ENCODE peak calls at places on chromosome 16, in five cellular contexts. E, H, W, N and U are unnamed samples.

GRCh38 chr16:62041401-62041800 is 5.2 kb upstream of the CDH8 start:
- DNase-seq in E (peak; percentile 5), H (peak; percentile 40), W (no peak), N (no peak), U (no peak)

GRCh38 chr16:51734220-51734619 is 583.1 kb upstream of the SALL1 start:
- DNase-seq in E (no peak), H (no peak), W (no peak), N (no peak), U (no peak)

GRCh38 chr16:70453891-70454220 is 539 bp upstream of the FCSK start:
- DNase-seq in E (peak; percentile 67), H (no peak), W (no peak), N (no peak), U (no peak)

GRCh38 chr16:17835118-17835949 is 364.6 kb upstream of the XYLT1 start:
- DNase-seq in E (no peak), H (no peak), W (no peak), N (no peak), U (no peak)

GRCh38 chr16:49664221-49665215 is 191.4 kb downstream of the ZNF423 start:
- DNase-seq in E (no peak), H (no peak), W (no peak), N (no peak), U (no peak)

GRCh38 chr16:51982715-51983680 is 563.9 kb downstream of the TOX3 start:
- DNase-seq in E (peak; percentile 25), H (peak; percentile 67), W (no peak), N (peak; percentile 21), U (no peak)

GRCh38 chr16:71412270-71413160 is 29.3 kb downstream of the TLE7 start:
- DNase-seq in E (peak; percentile 89), H (peak; percentile 78), W (no peak), N (peak; percentile 75), U (peak; percentile 94)

GRCh38 chr16:50842589-50842988 is 100.7 kb downstream of the CYLD start:
- DNase-seq in E (no peak), H (no peak), W (no peak), N (no peak), U (peak; percentile 8)

GRCh38 chr16:87353613-87354012 is 30.0 kb downstream of the FBXO31 start:
- DNase-seq in E (no peak), H (no peak), W (no peak), N (no peak), U (no peak)

GRCh38 chr16:20920091-20920490 is 19.5 kb downstream of the LYRM1 start:
- DNase-seq in E (no peak), H (no peak), W (no peak), N (no peak), U (no peak)

GRCh38 chr16:5175263-5175662 is 77.7 kb upstream of the EEF2KMT start:
- DNase-seq in E (no peak), H (no peak), W (no peak), N (no peak), U (no peak)

DNA sequence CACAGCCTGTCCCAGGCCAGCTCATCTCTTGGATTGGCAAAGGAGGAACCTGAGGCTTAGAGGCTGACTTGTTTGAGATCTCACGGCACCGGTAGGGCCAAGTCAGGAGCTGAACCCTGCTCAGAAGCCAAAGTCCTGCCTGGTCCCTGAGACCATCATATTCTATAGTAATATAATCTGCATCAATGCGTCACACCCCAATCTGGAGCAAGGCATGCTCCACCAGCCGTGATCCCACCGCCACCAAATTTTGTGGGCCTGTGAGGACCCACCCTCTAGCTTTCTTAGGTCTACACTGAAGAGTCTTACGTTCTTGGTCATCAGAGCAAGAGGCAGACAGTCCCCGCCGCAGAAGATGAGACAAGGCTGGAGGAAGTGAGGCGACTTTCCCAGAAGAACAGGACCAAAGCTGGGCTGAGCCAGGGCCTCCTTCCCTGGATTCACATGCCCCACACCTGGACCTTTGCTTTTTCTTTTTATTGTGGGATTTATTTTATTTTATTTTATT is 2.7 kb downstream of the SULT1A1 start:
- DNase-seq in E (no peak), H (no peak), W (no peak), N (no peak), U (no peak)
- TF ChIP-seq HDAC2 in E (no peak), H (no peak), W (no peak), N (no peak), U (no peak)

GRCh38 chr16:85220125-85220839 is 108.0 kb upstream of the CIBAR2 start:
- DNase-seq in E (no peak), H (peak; percentile 22), W (no peak), N (no peak), U (no peak)
- TF ChIP-seq CTCF in E (no peak), H (peak; percentile 31), W (no peak), N (no peak), U (no peak)

GRCh38 chr16:28288117-28288516 is 4.2 kb upstream of the SBK1 start:
- DNase-seq in E (no peak), H (no peak), W (no peak), N (no peak), U (no peak)
- TF ChIP-seq HDAC2 in E (no peak), H (no peak), W (no peak), N (no peak), U (no peak)

DNA sequence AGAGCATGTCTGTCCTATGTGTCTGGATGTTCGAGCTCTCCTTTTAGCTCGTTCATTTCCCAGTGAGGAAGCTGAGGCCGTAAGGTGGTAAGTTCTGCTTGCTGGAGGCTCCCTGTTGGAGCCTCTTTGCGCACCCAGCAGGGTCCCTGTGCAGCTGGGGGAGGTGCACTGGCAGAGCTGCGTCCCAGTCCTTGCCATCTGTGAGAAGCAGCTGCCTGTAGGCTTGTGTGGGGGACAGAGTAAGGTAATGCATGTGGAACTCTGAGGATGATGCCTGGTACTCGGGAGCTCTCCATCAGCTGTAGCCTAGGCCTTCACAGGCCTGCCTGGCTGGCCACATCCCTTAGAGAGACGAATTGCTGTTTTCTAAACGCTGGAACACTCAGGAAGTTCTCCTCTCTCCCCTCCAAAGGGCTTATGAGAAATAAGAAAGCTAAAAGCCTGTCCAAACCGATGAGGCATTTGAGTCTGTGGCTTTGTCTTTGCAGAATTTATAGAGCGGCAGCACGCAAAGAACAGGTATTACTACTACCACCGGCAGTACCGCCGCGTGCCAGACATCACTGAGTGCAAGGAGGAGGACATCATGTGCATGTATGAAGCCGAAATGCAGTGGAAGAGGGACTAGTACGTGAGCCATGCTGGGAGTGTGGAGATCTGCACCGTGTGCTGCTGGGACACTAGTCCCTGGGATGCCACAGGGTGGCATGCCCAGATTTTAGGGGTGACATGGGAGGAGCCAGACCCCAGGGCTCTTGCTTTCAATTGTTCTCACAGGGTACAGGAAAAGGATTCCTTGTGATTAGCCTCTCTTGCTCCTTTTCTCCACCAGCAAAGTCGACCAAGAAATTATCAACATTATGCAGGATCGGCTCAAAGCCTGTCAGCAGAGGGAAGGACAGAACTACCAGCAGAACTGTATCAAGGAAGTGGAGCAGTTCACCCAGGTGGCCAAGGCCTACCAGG is 1.6 kb downstream of the NDUFB10 start:
- DNase-seq in E (no peak), H (peak; percentile 53), W (no peak), N (no peak), U (no peak)
- TF ChIP-seq CTCF in E (no peak), H (no peak), W (no peak), N (no peak), U (no peak)

GRCh38 chr16:84603115-84603816 is 14.6 kb downstream of the COTL1 start:
- DNase-seq in E (peak; percentile 84), H (no peak), W (no peak), N (no peak), U (no peak)
- TF ChIP-seq HDAC2 in E (no peak), H (no peak), W (no peak), N (no peak), U (no peak)

GRCh38 chr16:55628306-55628968 is 27.4 kb upstream of the SLC6A2 start:
- DNase-seq in E (no peak), H (no peak), W (no peak), N (no peak), U (no peak)

GRCh38 chr16:55638256-55638655 is 17.5 kb upstream of the SLC6A2 start:
- DNase-seq in E (no peak), H (no peak), W (no peak), N (no peak), U (no peak)

GRCh38 chr16:55630774-55631173 is 25.0 kb upstream of the SLC6A2 start:
- DNase-seq in E (no peak), H (no peak), W (no peak), N (no peak), U (no peak)

GRCh38 chr16:55634193-55634592 is 21.6 kb upstream of the SLC6A2 start:
- DNase-seq in E (no peak), H (no peak), W (no peak), N (no peak), U (no peak)

GRCh38 chr16:55632259-55632658 is 23.5 kb upstream of the SLC6A2 start:
- DNase-seq in E (no peak), H (no peak), W (no peak), N (no peak), U (no peak)
- TF ChIP-seq CTCF in E (no peak), H (no peak), W (no peak), N (no peak), U (no peak)

GRCh38 chr16:75086281-75086680 is 30.3 kb downstream of the LDHD start:
- DNase-seq in E (no peak), H (no peak), W (no peak), N (no peak), U (no peak)
- TF ChIP-seq HDAC2 in E (no peak), H (no peak), W (no peak), N (no peak), U (no peak)

GRCh38 chr16:11634307-11634706 is 33.9 kb upstream of the SNN start:
- DNase-seq in E (no peak), H (no peak), W (no peak), N (no peak), U (no peak)

GRCh38 chr16:11637320-11637719 is 30.9 kb upstream of the SNN start:
- DNase-seq in E (no peak), H (no peak), W (no peak), N (no peak), U (no peak)

GRCh38 chr16:11636172-11636721 is 32.0 kb upstream of the SNN start:
- DNase-seq in E (no peak), H (peak; percentile 56), W (no peak), N (no peak), U (peak; percentile 72)

GRCh38 chr16:11635127-11635652 is 33.1 kb upstream of the SNN start:
- DNase-seq in E (no peak), H (no peak), W (no peak), N (no peak), U (no peak)

GRCh38 chr16:11635679-11636171 is 32.5 kb upstream of the SNN start:
- DNase-seq in E (no peak), H (no peak), W (no peak), N (no peak), U (no peak)
- TF ChIP-seq CTCF in E (no peak), H (no peak), W (no peak), N (no peak), U (no peak)

DNA sequence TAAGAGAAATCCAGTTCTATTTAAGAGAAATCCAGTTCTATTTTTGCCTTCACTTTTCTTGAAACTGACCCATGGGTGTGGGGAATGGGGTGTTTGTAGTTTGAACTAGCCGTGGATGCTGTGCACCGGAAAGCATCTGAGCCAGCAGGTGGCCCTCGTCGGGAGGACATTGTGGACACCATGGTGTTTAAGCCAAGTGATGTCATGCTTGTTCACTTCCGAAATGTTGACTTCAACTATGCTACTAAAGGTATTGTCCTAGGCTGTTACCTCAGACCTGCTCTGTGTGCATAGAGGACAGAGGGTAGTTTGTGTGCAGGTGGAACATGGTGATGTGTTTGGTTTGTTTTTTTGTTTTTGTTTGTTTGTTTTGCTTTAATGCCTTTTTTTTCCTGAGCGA is 3.3 kb downstream of the ATXN2L start:
- DNase-seq in E (no peak), H (no peak), W (no peak), N (no peak), U (no peak)
- TF ChIP-seq HDAC2 in E (no peak), H (no peak), W (no peak), N (no peak), U (no peak)